ENCODE peak calls at places on chromosomes 11 and 22, in eight cellular contexts. C, F, A, P, U, H, O and K are unnamed samples.

GRCh38 chr11:81573367-81573766 is 1160.3 kb downstream of the FAM181B start:
- DNase-seq in U (no peak), O (no peak), F (no peak), H (no peak), C (no peak), A (no peak), P (no peak), K (no peak)

GRCh38 chr11:97908354-97908753 is 1112.4 kb upstream of the CNTN5 start:
- DNase-seq in U (no peak), P (no peak), O (no peak), F (no peak), A (no peak), C (no peak), H (no peak), K (no peak)

GRCh38 chr11:131998020-131998419 is 627.6 kb downstream of the NTM start:
- DNase-seq in P (no peak), A (no peak), U (no peak), O (no peak), F (no peak), C (no peak), H (no peak), K (no peak)

GRCh38 chr22:26259510-26259909 is 90.2 kb downstream of the SEZ6L start:
- DNase-seq in H (peak), A (no peak), O (no peak), F (peak), P (peak), C (peak), U (no peak), K (no peak)

GRCh38 chr11:125226701-125227100 is 62.1 kb downstream of the PKNOX2 start:
- DNase-seq in P (no peak), U (no peak), A (no peak), C (no peak), O (no peak), H (no peak), F (no peak), K (no peak)

GRCh38 chr11:119000906-119001305 is 3.0 kb downstream of the CENATAC start:
- DNase-seq in U (no peak), O (no peak), F (peak), A (no peak), H (no peak), C (no peak), P (no peak), K (no peak)

GRCh38 chr11:117824571-117825537 is at the start of gene FXYD2:
- DNase-seq in U (no peak), F (no peak), A (no peak), O (no peak), H (no peak), P (no peak), C (no peak), K (no peak)

GRCh38 chr22:47634342-47634741 is 871.9 kb downstream of the TBC1D22A start:
- DNase-seq in F (no peak), H (no peak), A (no peak), U (no peak), O (no peak), P (no peak), C (no peak), K (no peak)

GRCh38 chr11:10307411-10308207 is 2.7 kb downstream of the ADM start:
- DNase-seq in F (peak), P (peak), U (peak), A (peak), C (peak), H (peak), O (peak), K (peak)

GRCh38 chr11:67640021-67640757 is 626 bp upstream of the TBX10 start:
- DNase-seq in C (peak), O (no peak), H (peak), F (peak), U (peak), A (peak), P (peak), K (peak)

GRCh38 chr11:94849836-94850235 is 81.7 kb downstream of the AMOTL1 start:
- DNase-seq in H (no peak), C (no peak), P (no peak), O (no peak), F (peak), U (no peak), A (no peak), K (no peak)

GRCh38 chr11:130761560-130762220 is 154.6 kb downstream of the SNX19 start:
- DNase-seq in C (no peak), H (no peak), F (no peak), A (no peak), P (no peak), U (no peak), O (no peak), K (no peak)

GRCh38 chr11:63901660-63902059 is 15.3 kb downstream of the RCOR2 start:
- DNase-seq in A (no peak), F (peak), P (no peak), C (no peak), O (no peak), U (no peak), H (no peak), K (peak)

GRCh38 chr11:64762916-64763803 is 3.4 kb upstream of the PYGM start:
- DNase-seq in A (no peak), O (no peak), U (no peak), C (no peak), P (peak), F (peak), H (no peak), K (peak)

GRCh38 chr22:37635157-37635556 is 4.3 kb upstream of the SH3BP1 start:
- DNase-seq in U (no peak), P (no peak), F (no peak), C (no peak), A (no peak), O (no peak), H (no peak), K (no peak)

GRCh38 chr11:77073328-77074001 is 6.7 kb downstream of the CAPN5 start:
- DNase-seq in A (peak), U (no peak), F (peak), P (no peak), C (peak), O (no peak), H (peak), K (peak)

GRCh38 chr11:71454470-71455113 is 1.6 kb downstream of the NADSYN1 start:
- DNase-seq in U (no peak), P (no peak), C (no peak), H (no peak), F (no peak), A (no peak), O (no peak), K (no peak)

GRCh38 chr11:7613394-7613720 is 59.9 kb downstream of the CYB5R2 start:
- DNase-seq in P (no peak), O (no peak), A (no peak), H (peak), F (no peak), U (no peak), C (no peak), K (no peak)

GRCh38 chr22:36385491-36386350 is 2.0 kb downstream of the MYH9 start:
- DNase-seq in A (no peak), C (no peak), F (no peak), P (no peak), O (no peak), H (peak), U (no peak), K (no peak)

GRCh38 chr22:49614966-49615965 is 212.4 kb downstream of the BRD1 start:
- DNase-seq in A (no peak), C (no peak), F (no peak), O (no peak), H (no peak), P (no peak), U (no peak), K (no peak)

GRCh38 chr11:132648841-132649240 is 883.5 kb downstream of the OPCML start:
- DNase-seq in A (no peak), U (no peak), P (no peak), C (no peak), O (no peak), H (no peak), F (peak), K (no peak)

GRCh38 chr11:130211144-130211543 is 51.6 kb downstream of the ST14 start:
- DNase-seq in A (no peak), C (no peak), O (no peak), F (no peak), P (peak), H (no peak), U (no peak), K (no peak)

GRCh38 chr22:29032584-29032983 is 29.0 kb downstream of the C22orf31 start:
- DNase-seq in A (no peak), F (peak), C (no peak), H (no peak), U (no peak), P (no peak), O (no peak), K (no peak)

GRCh38 chr22:23113067-23113846 is 28.5 kb downstream of the RSPH14 start:
- DNase-seq in O (no peak), A (no peak), C (no peak), U (peak), F (peak), H (no peak), P (no peak), K (peak)

GRCh38 chr22:35727436-35727835 is 9.8 kb downstream of the APOL5 start:
- DNase-seq in F (peak), U (peak), P (no peak), C (no peak), A (no peak), H (no peak), O (no peak), K (no peak)

GRCh38 chr11:38927993-38928392 is 2330.0 kb upstream of the RAG2 start:
- DNase-seq in C (no peak), P (no peak), A (no peak), F (no peak), O (no peak), H (no peak), U (no peak), K (no peak)
- TF ChIP-seq RAD21 in C (no peak), P (no peak), A (no peak), F (no peak), O (no peak), H (no peak), U (no peak), K (no peak)

DNA sequence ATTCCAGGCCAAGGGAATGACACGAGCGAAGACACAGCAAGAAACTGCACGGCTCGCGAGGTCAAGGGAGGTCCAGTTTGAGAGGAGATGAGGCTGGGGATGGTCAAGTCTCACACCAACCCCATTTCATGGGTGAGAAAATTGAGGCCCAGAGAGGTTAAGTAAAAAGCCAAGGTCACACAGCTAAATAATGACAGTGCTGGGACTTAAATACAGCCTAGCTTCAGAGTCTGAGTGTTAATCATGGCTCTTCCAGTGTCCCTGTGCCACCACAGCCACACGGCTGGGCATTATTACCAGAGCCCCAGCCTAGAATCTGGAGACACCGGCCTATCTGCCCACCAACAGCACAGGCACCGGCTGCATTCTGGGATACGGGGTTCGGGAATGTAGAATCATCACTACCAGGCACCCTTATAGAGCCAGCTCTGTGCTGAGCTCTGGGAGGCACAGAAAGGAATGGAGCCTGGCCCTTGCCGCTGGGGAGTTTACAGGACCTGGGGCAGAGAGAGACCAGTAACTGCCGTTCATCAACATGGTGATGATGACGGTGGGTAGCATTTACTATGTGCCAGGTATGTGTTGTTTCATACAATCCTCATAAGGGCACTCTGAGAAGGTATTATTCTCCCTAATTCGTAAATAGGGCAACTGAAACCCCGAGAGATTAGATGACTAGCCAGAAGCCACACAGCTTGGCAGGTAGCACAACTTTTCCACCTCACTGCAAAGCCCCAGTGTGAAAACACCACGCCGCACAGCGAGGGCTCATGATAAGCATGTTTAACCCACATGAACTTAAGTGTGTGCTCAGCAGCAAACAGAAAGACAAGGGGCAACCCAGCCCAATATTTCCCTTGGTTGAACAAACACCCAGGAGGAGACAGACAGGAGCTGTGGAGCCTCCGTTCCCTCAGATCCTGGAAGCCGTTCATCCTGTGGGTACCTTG is 51.9 kb downstream of the CD6 start:
- DNase-seq in U (no peak), A (no peak), F (no peak), P (no peak), C (no peak), H (no peak), O (no peak), K (no peak)
- TF ChIP-seq RAD21 in U (no peak), A (no peak), F (no peak), P (no peak), C (no peak), H (no peak), O (no peak), K (no peak)

GRCh38 chr11:101866619-101867491 is 48.0 kb upstream of the CEP126 start:
- DNase-seq in A (peak), C (no peak), U (no peak), P (no peak), F (peak), H (peak), O (no peak), K (no peak)
- TF ChIP-seq RAD21 in A (peak), C (no peak), U (no peak), P (no peak), F (no peak), H (no peak), O (no peak), K (no peak)

DNA sequence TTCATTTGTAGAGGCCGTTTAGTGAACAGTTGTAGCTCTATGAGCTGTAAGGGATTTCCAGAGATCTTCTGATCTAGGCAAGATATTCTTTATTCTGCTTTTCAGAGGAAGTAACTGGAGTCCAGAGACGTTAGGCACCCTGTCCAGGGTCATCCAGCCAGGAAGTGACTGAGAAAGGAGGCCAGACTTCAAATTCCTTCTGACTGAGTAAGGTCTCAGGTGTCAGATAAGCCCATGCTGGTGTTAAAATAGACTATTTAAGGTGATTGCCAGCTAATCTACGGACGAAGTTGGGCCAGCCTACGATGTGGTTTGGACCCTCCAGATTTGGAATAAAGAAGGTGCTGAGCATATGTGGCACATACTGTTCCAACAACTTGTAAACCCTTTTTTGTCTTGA is 54.6 kb downstream of the GRIK4 start:
- DNase-seq in P (no peak), O (no peak), C (peak), U (no peak), A (no peak), F (peak), H (no peak), K (no peak)
- TF ChIP-seq RAD21 in P (no peak), O (no peak), C (no peak), U (no peak), A (no peak), F (no peak), H (no peak), K (no peak)

GRCh38 chr11:2186669-2187266 is 15.2 kb upstream of the TH start:
- DNase-seq in U (peak), H (peak), F (no peak), P (peak), A (peak), O (no peak), C (peak), K (peak)
- TF ChIP-seq RAD21 in U (no peak), H (peak), F (peak), P (peak), A (peak), O (peak), C (no peak), K (peak)

GRCh38 chr22:31742115-31742514 is 7.8 kb downstream of the PRR14L start:
- DNase-seq in H (no peak), O (no peak), C (no peak), A (no peak), U (no peak), F (no peak), P (no peak), K (no peak)

GRCh38 chr22:31738566-31738965 is 11.4 kb downstream of the PRR14L start:
- DNase-seq in A (no peak), H (no peak), P (no peak), U (no peak), F (no peak), C (no peak), O (no peak), K (no peak)

GRCh38 chr22:31737932-31738331 is 12.0 kb downstream of the PRR14L start:
- DNase-seq in A (no peak), O (no peak), C (no peak), H (no peak), F (no peak), U (no peak), P (no peak), K (no peak)

GRCh38 chr22:31742682-31743081 is 7.2 kb downstream of the PRR14L start:
- DNase-seq in U (no peak), A (no peak), P (no peak), H (no peak), C (no peak), O (no peak), F (no peak), K (no peak)

GRCh38 chr22:31739795-31740201 is 10.1 kb downstream of the PRR14L start:
- DNase-seq in A (no peak), O (no peak), P (no peak), U (no peak), C (no peak), H (no peak), F (no peak), K (no peak)
- TF ChIP-seq RAD21 in A (no peak), O (no peak), P (no peak), U (no peak), C (no peak), H (no peak), F (no peak), K (no peak)

GRCh38 chr11:34826384-34826726 is 89.8 kb downstream of the APIP start:
- DNase-seq in F (no peak), P (no peak), U (no peak), H (no peak), A (no peak), O (no peak), C (no peak), K (no peak)
- TF ChIP-seq RAD21 in F (no peak), P (no peak), U (no peak), H (no peak), A (no peak), O (no peak), C (no peak), K (no peak)